ENCODE peak calls at places on chromosomes 13 and 19, in four cellular contexts. W, T, M and G are unnamed samples.

GRCh38 chr13:111895896-111896821 is 170.8 kb upstream of the SOX1 start:
- DNase-seq in M (no peak), W (no peak), T (no peak), G (peak)

GRCh38 chr13:49495783-49496762 is at the start of gene PHF11:
- DNase-seq in T (peak), M (peak), W (peak), G (peak)

GRCh38 chr13:102132896-102133295 is 269.0 kb downstream of the FGF14 start:
- DNase-seq in T (no peak), M (no peak), W (no peak), G (no peak)

GRCh38 chr19:41575998-41576397 is at the start of gene CEACAM21:
- DNase-seq in W (peak), M (peak), T (no peak), G (no peak)

GRCh38 chr13:104318121-104318520 is 1251.9 kb upstream of the SLC10A2 start:
- DNase-seq in T (no peak), W (no peak), M (no peak), G (no peak)

GRCh38 chr19:48770223-48770622 is 14.9 kb downstream of the FGF21 start:
- DNase-seq in W (no peak), T (no peak), M (no peak), G (no peak)

GRCh38 chr13:41019027-41019487 is at the start of gene ELF1:
- DNase-seq in M (peak), W (peak), T (no peak), G (no peak)

GRCh38 chr19:48735031-48735615 is 5.3 kb downstream of the RASIP1 start:
- DNase-seq in W (no peak), M (no peak), T (peak), G (peak)

GRCh38 chr19:3549816-3550215 is 7.6 kb downstream of the MFSD12 start:
- DNase-seq in T (no peak), M (no peak), W (no peak), G (no peak)

GRCh38 chr19:5354403-5354802 is 13.8 kb upstream of the PTPRS start:
- DNase-seq in M (no peak), W (no peak), T (peak), G (peak)

GRCh38 chr13:44879452-44880058 is 109.7 kb downstream of the NUFIP1 start:
- DNase-seq in T (no peak), M (peak), W (no peak), G (peak)

GRCh38 chr13:82713681-82714405 is 1168.4 kb downstream of the SLITRK1 start:
- DNase-seq in W (no peak), T (no peak), M (no peak), G (no peak)

GRCh38 chr19:49231804-49232203 is 74.2 kb downstream of the TRPM4 start:
- DNase-seq in M (peak), T (no peak), W (no peak), G (no peak)

GRCh38 chr19:48752511-48753365 is at the start of gene FUT1:
- DNase-seq in M (peak), W (peak), T (peak), G (peak)

GRCh38 chr13:112839347-112840105 is 129.5 kb upstream of the MCF2L start:
- DNase-seq in T (no peak), M (no peak), W (no peak), G (no peak)

GRCh38 chr19:1555802-1556638 is 12.1 kb downstream of the MEX3D start:
- DNase-seq in M (no peak), W (no peak), T (no peak), G (peak)

GRCh38 chr19:22526661-22527272 is 104.6 kb upstream of the ZNF98 start:
- DNase-seq in W (no peak), M (no peak), T (no peak), G (no peak)

GRCh38 chr19:4930664-4931063 is 21.4 kb downstream of the UHRF1 start:
- DNase-seq in M (no peak), W (no peak), T (no peak), G (no peak)